ENCODE peak calls at places on chromosome 9, in nine cellular contexts. K is IMR-90; Q is CD8-positive, alpha-beta memory T cell; A is effector memory CD4-positive, alpha-beta T cell; M is GM12878; T is cardiac muscle cell; N is tibial nerve; Y is heart right ventricle; H is hepatocyte. D is an unnamed sample.

GRCh38 chr9:103068666-103069207 is 73.6 kb downstream of the CYLC2 start:
- DNase-seq in K (no peak), Q (no peak), A (no peak), M (no peak), T (no peak), N (no peak), Y (no peak), H (no peak), D (no peak)

GRCh38 chr9:76810377-76810957 is 46.2 kb downstream of the PCA3 start:
- DNase-seq in K (peak; percentile 72), Q (no peak), A (no peak), M (no peak), T (peak; percentile 81), N (peak; percentile 59), Y (no peak), H (peak; percentile 77), D (no peak)

GRCh38 chr9:99296375-99296951 is 74.4 kb downstream of the SEC61B start:
- DNase-seq in K (no peak), Q (no peak), A (no peak), M (no peak), T (peak; percentile 33), N (no peak), Y (peak; percentile 40), H (no peak), D (peak; percentile 43)

GRCh38 chr9:68552700-68553099 is 12.0 kb upstream of the TMEM252 start:
- DNase-seq in K (peak; percentile 93), Q (no peak), A (no peak), M (no peak), T (peak; percentile 62), N (no peak), Y (no peak), H (peak; percentile 60), D (no peak)

GRCh38 chr9:107638496-107638895 is 148.9 kb upstream of the KLF4 start:
- DNase-seq in K (no peak), Q (no peak), A (no peak), M (no peak), T (no peak), N (no peak), Y (no peak), H (no peak), D (no peak)

GRCh38 chr9:128098936-128099931 is 28.3 kb downstream of the PTGES2 start:
- DNase-seq in K (no peak), Q (no peak), A (no peak), M (no peak), T (no peak), N (peak; percentile 30), Y (no peak), H (peak; percentile 48), D (peak; percentile 70)

GRCh38 chr9:121772600-121773285 is 121.3 kb downstream of the DAB2IP start:
- DNase-seq in K (no peak), Q (no peak), A (no peak), M (no peak), T (no peak), N (no peak), Y (peak; percentile 83), H (no peak), D (peak; percentile 26)

GRCh38 chr9:73173526-73174411 is 22.1 kb downstream of the ANXA1 start:
- DNase-seq in K (no peak), Q (no peak), A (no peak), M (no peak), T (no peak), N (no peak), Y (no peak), H (no peak), D (no peak)

GRCh38 chr9:3855601-3856328 is 330.0 kb upstream of the RFX3 start:
- DNase-seq in K (no peak), Q (no peak), A (no peak), M (no peak), T (no peak), N (no peak), Y (no peak), H (no peak), D (no peak)

GRCh38 chr9:125190371-125190801 is 783 bp upstream of the PPP6C start:
- DNase-seq in K (no peak), Q (no peak), A (no peak), M (no peak), T (peak; percentile 18), N (no peak), Y (no peak), H (no peak), D (no peak)

GRCh38 chr9:40911647-40912046 is 216.8 kb downstream of the FOXD4L6 start:
- DNase-seq in K (no peak), Q (no peak), A (no peak), M (no peak), T (no peak), N (no peak), Y (no peak), H (no peak), D (no peak)

GRCh38 chr9:40913928-40914673 is 214.4 kb downstream of the FOXD4L6 start:
- DNase-seq in K (no peak), Q (no peak), A (no peak), M (no peak), T (no peak), N (no peak), Y (no peak), H (no peak), D (no peak)

GRCh38 chr9:40909821-40910220 is 218.7 kb downstream of the FOXD4L6 start:
- DNase-seq in K (no peak), Q (no peak), A (no peak), M (no peak), T (no peak), N (no peak), Y (no peak), H (no peak), D (no peak)

GRCh38 chr9:40913096-40913719 is 215.3 kb downstream of the FOXD4L6 start:
- DNase-seq in K (no peak), Q (no peak), A (no peak), M (no peak), T (no peak), N (no peak), Y (no peak), H (no peak), D (no peak)

GRCh38 chr9:40914772-40915659 is 213.5 kb downstream of the FOXD4L6 start:
- DNase-seq in K (no peak), Q (no peak), A (no peak), M (no peak), T (no peak), N (no peak), Y (no peak), H (no peak), D (no peak)
- H3K4me3 ChIP-seq in K (no peak overlapping the region), Q (no peak overlapping the region), A (no peak overlapping the region), M (no peak overlapping the region), T (no peak overlapping the region), N (no peak overlapping the region), Y (no peak overlapping the region), H (no peak overlapping the region), D (no peak overlapping the region)

GRCh38 chr9:88037285-88037845 is 63.0 kb upstream of the CDK20 start:
- DNase-seq in K (no peak), Q (no peak), A (no peak), M (no peak), T (no peak), N (no peak), Y (no peak), H (no peak), D (no peak)

GRCh38 chr9:88045686-88046085 is 71.4 kb upstream of the CDK20 start:
- DNase-seq in K (no peak), Q (no peak), A (no peak), M (no peak), T (no peak), N (no peak), Y (no peak), H (no peak), D (no peak)

GRCh38 chr9:88044200-88044599 is 69.9 kb upstream of the CDK20 start:
- DNase-seq in K (no peak), Q (no peak), A (no peak), M (no peak), T (no peak), N (no peak), Y (no peak), H (no peak), D (no peak)

GRCh38 chr9:88043647-88044046 is 69.3 kb upstream of the CDK20 start:
- DNase-seq in K (no peak), Q (no peak), A (no peak), M (no peak), T (no peak), N (no peak), Y (no peak), H (no peak), D (no peak)

DNA sequence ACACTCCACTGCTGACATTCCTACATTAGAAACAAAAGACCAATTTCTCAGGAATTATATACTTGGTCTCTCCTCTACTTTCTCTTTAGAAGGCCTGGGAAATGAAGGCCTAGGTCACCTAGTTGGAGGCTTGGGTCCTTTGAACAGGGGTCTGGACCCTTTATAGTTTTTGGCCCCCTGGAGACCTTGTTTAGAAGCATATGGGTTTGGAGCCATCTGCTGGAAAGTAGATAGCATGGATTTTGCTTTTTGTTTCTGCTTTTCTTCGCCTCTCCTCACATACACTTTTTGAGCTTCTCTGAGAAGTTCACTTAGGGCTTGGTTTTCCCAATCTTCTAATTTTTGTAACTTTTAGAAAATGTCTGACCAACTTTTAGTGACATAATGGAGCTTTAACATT is 67.1 kb upstream of the CDK20 start:
- DNase-seq in K (peak; percentile 22), Q (no peak), A (no peak), M (no peak), T (peak; percentile 48), N (no peak), Y (no peak), H (peak; percentile 38), D (no peak)
- H3K9me3 ChIP-seq in K (peaks cover 20% of the 10 kb centered on the region), Q (peaks cover 14% of the 10 kb centered on the region), A (no peaks in the 10 kb centered on the region), M (no peaks in the 10 kb centered on the region), T (no peaks in the 10 kb centered on the region), N (no peaks in the 10 kb centered on the region), Y (no peaks in the 10 kb centered on the region), H (no peaks in the 10 kb centered on the region), D (peaks cover 45% of the 10 kb centered on the region)

GRCh38 chr9:97980479-97980803 is 2.7 kb upstream of the ANP32B start:
- DNase-seq in K (no peak), Q (no peak), A (no peak), M (no peak), T (peak; percentile 43), N (no peak), Y (peak; percentile 51), H (no peak), D (no peak)
- H3K27me3 ChIP-seq in K (no peaks in the 10 kb centered on the region), Q (no peaks in the 10 kb centered on the region), A (no peaks in the 10 kb centered on the region), M (no peaks in the 10 kb centered on the region), T (peaks cover 64% of the 10 kb centered on the region), N (no peaks in the 10 kb centered on the region), Y (no peaks in the 10 kb centered on the region), H (no peaks in the 10 kb centered on the region), D (no peaks in the 10 kb centered on the region)

GRCh38 chr9:133813749-133814585 is 75.8 kb upstream of the SARDH start:
- DNase-seq in K (peak; percentile 26), Q (no peak), A (no peak), M (no peak), T (peak; percentile 53), N (no peak), Y (peak; percentile 63), H (peak; percentile 54), D (no peak)
- H3K4me3 ChIP-seq in K (no peak overlapping the region), Q (no peak overlapping the region), A (no peak overlapping the region), M (no peak overlapping the region), T (no peak overlapping the region), N (no peak overlapping the region), Y (no peak overlapping the region), H (no peak overlapping the region), D (no peak overlapping the region)

DNA sequence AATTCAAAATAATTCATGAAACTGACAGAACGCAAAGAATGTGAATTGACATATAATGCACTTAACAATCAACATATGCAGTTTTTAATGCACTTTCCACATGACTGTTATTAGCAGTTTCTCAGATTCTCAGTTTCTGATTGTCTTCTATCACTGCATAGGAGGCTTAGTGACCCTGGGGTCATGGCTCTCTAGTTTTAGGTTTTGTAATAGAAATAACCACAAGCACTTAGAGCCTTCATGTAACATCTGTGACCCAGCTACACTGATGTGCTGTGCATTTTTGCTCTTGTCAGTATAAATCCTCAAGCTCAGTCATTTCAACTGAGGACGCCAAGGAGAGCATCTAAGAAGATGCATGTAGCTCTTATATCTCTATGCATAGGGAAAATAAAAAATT is 163.1 kb upstream of the IZUMO3 start:
- DNase-seq in K (no peak), Q (no peak), A (no peak), M (no peak), T (no peak), N (no peak), Y (no peak), H (no peak), D (no peak)
- H3K9me3 ChIP-seq in K (peaks cover 1% of the 10 kb centered on the region), Q (no peaks in the 10 kb centered on the region), A (no peaks in the 10 kb centered on the region), M (no peaks in the 10 kb centered on the region), T (no peaks in the 10 kb centered on the region), N (no peaks in the 10 kb centered on the region), Y (no peaks in the 10 kb centered on the region), H (no peaks in the 10 kb centered on the region), D (no peaks in the 10 kb centered on the region)

D was measured in left lung.